ENCODE peak calls at places on chromosome 7, in ten cellular contexts. One of them, this sample, is unnamed.

GRCh38 chr7:154674191-154674590 is 328.7 kb downstream of the PAXIP1 start:
- DNase-seq in activated T-cell treated with anti-CD3 and anti-CD28 coated beads for 1 hour: no peak
- DNase-seq in AG04449: no peak
- DNase-seq in NB4: no peak
- DNase-seq in stimulated activated CD4-positive, alpha-beta T cell treated with anti-CD3 and anti-CD28 coated beads, Interleukin-2, amount 100 ng/mL, for 48 hours: no peak
- DNase-seq in stimulated activated CD8-positive, alpha-beta memory T cell treated with anti-CD3 and anti-CD28 coated beads, Interleukin-15, amount 100 ng/mL, for 4 hours: no peak
- DNase-seq in HAP-1: no peak
- DNase-seq in IMR-90: no peak
- DNase-seq in mesenteric fat pad: no peak
- DNase-seq in HT1080: no peak
- DNase-seq in this sample: no peak

GRCh38 chr7:45609180-45609579 is 35.0 kb downstream of the ADCY1 start:
- DNase-seq in NB4: no peak
- DNase-seq in HT1080: no peak
- DNase-seq in IMR-90: no peak
- DNase-seq in mesenteric fat pad: no peak
- DNase-seq in activated T-cell treated with anti-CD3 and anti-CD28 coated beads for 1 hour: no peak
- DNase-seq in stimulated activated CD8-positive, alpha-beta memory T cell treated with anti-CD3 and anti-CD28 coated beads, Interleukin-15, amount 100 ng/mL, for 4 hours: no peak
- DNase-seq in stimulated activated CD4-positive, alpha-beta T cell treated with anti-CD3 and anti-CD28 coated beads, Interleukin-2, amount 100 ng/mL, for 48 hours: no peak
- DNase-seq in AG04449: no peak
- DNase-seq in HAP-1: no peak
- DNase-seq in this sample: no peak

GRCh38 chr7:31553636-31554035 is 39.7 kb downstream of the ITPRID1 start:
- DNase-seq in mesenteric fat pad: no peak
- DNase-seq in HT1080: no peak
- DNase-seq in HAP-1: no peak
- DNase-seq in stimulated activated CD8-positive, alpha-beta memory T cell treated with anti-CD3 and anti-CD28 coated beads, Interleukin-15, amount 100 ng/mL, for 4 hours: no peak
- DNase-seq in IMR-90: no peak
- DNase-seq in AG04449: no peak
- DNase-seq in NB4: no peak
- DNase-seq in stimulated activated CD4-positive, alpha-beta T cell treated with anti-CD3 and anti-CD28 coated beads, Interleukin-2, amount 100 ng/mL, for 48 hours: no peak
- DNase-seq in activated T-cell treated with anti-CD3 and anti-CD28 coated beads for 1 hour: no peak
- DNase-seq in this sample: no peak

GRCh38 chr7:134886353-134887057 is 99.8 kb upstream of the AGBL3 start:
- DNase-seq in AG04449: no peak
- DNase-seq in IMR-90: peak; percentile 80
- DNase-seq in stimulated activated CD8-positive, alpha-beta memory T cell treated with anti-CD3 and anti-CD28 coated beads, Interleukin-15, amount 100 ng/mL, for 4 hours: no peak
- DNase-seq in NB4: no peak
- DNase-seq in activated T-cell treated with anti-CD3 and anti-CD28 coated beads for 1 hour: no peak
- DNase-seq in HT1080: peak; percentile 63
- DNase-seq in mesenteric fat pad: no peak
- DNase-seq in HAP-1: no peak
- DNase-seq in stimulated activated CD4-positive, alpha-beta T cell treated with anti-CD3 and anti-CD28 coated beads, Interleukin-2, amount 100 ng/mL, for 48 hours: no peak
- DNase-seq in this sample: peak; percentile 74

GRCh38 chr7:81882086-81882485 is 112.2 kb upstream of the HGF start:
- DNase-seq in NB4: no peak
- DNase-seq in activated T-cell treated with anti-CD3 and anti-CD28 coated beads for 1 hour: no peak
- DNase-seq in IMR-90: no peak
- DNase-seq in AG04449: no peak
- DNase-seq in HT1080: no peak
- DNase-seq in HAP-1: no peak
- DNase-seq in mesenteric fat pad: no peak
- DNase-seq in stimulated activated CD8-positive, alpha-beta memory T cell treated with anti-CD3 and anti-CD28 coated beads, Interleukin-15, amount 100 ng/mL, for 4 hours: no peak
- DNase-seq in stimulated activated CD4-positive, alpha-beta T cell treated with anti-CD3 and anti-CD28 coated beads, Interleukin-2, amount 100 ng/mL, for 48 hours: no peak
- DNase-seq in this sample: no peak

GRCh38 chr7:72183835-72184234 is 228.3 kb downstream of the CALN1 start:
- DNase-seq in activated T-cell treated with anti-CD3 and anti-CD28 coated beads for 1 hour: no peak
- DNase-seq in NB4: peak; percentile 57
- DNase-seq in IMR-90: no peak
- DNase-seq in AG04449: no peak
- DNase-seq in mesenteric fat pad: no peak
- DNase-seq in HT1080: no peak
- DNase-seq in stimulated activated CD8-positive, alpha-beta memory T cell treated with anti-CD3 and anti-CD28 coated beads, Interleukin-15, amount 100 ng/mL, for 4 hours: no peak
- DNase-seq in stimulated activated CD4-positive, alpha-beta T cell treated with anti-CD3 and anti-CD28 coated beads, Interleukin-2, amount 100 ng/mL, for 48 hours: no peak
- DNase-seq in HAP-1: peak; percentile 7
- DNase-seq in this sample: no peak

GRCh38 chr7:71535616-71536015 is 403.7 kb downstream of the GALNT17 start:
- DNase-seq in mesenteric fat pad: no peak
- DNase-seq in IMR-90: no peak
- DNase-seq in stimulated activated CD8-positive, alpha-beta memory T cell treated with anti-CD3 and anti-CD28 coated beads, Interleukin-15, amount 100 ng/mL, for 4 hours: no peak
- DNase-seq in NB4: no peak
- DNase-seq in AG04449: no peak
- DNase-seq in stimulated activated CD4-positive, alpha-beta T cell treated with anti-CD3 and anti-CD28 coated beads, Interleukin-2, amount 100 ng/mL, for 48 hours: no peak
- DNase-seq in HT1080: no peak
- DNase-seq in activated T-cell treated with anti-CD3 and anti-CD28 coated beads for 1 hour: no peak
- DNase-seq in HAP-1: no peak
- DNase-seq in this sample: no peak

GRCh38 chr7:46603780-46604725 is 683.0 kb upstream of the IGFBP3 start:
- DNase-seq in stimulated activated CD8-positive, alpha-beta memory T cell treated with anti-CD3 and anti-CD28 coated beads, Interleukin-15, amount 100 ng/mL, for 4 hours: no peak
- DNase-seq in HAP-1: no peak
- DNase-seq in NB4: peak; percentile 42
- DNase-seq in activated T-cell treated with anti-CD3 and anti-CD28 coated beads for 1 hour: no peak
- DNase-seq in IMR-90: peak; percentile 33
- DNase-seq in stimulated activated CD4-positive, alpha-beta T cell treated with anti-CD3 and anti-CD28 coated beads, Interleukin-2, amount 100 ng/mL, for 48 hours: no peak
- DNase-seq in HT1080: no peak
- DNase-seq in AG04449: no peak
- DNase-seq in mesenteric fat pad: no peak
- DNase-seq in this sample: peak; percentile 94

GRCh38 chr7:118863961-118864360 is 639.5 kb downstream of the ANKRD7 start:
- DNase-seq in HAP-1: no peak
- DNase-seq in stimulated activated CD8-positive, alpha-beta memory T cell treated with anti-CD3 and anti-CD28 coated beads, Interleukin-15, amount 100 ng/mL, for 4 hours: no peak
- DNase-seq in activated T-cell treated with anti-CD3 and anti-CD28 coated beads for 1 hour: no peak
- DNase-seq in mesenteric fat pad: no peak
- DNase-seq in HT1080: no peak
- DNase-seq in AG04449: no peak
- DNase-seq in NB4: no peak
- DNase-seq in IMR-90: no peak
- DNase-seq in stimulated activated CD4-positive, alpha-beta T cell treated with anti-CD3 and anti-CD28 coated beads, Interleukin-2, amount 100 ng/mL, for 48 hours: no peak
- DNase-seq in this sample: no peak

GRCh38 chr7:28993371-28993770 is 35.2 kb upstream of the TRIL start:
- DNase-seq in NB4: no peak
- DNase-seq in HAP-1: no peak
- DNase-seq in mesenteric fat pad: no peak
- DNase-seq in stimulated activated CD4-positive, alpha-beta T cell treated with anti-CD3 and anti-CD28 coated beads, Interleukin-2, amount 100 ng/mL, for 48 hours: no peak
- DNase-seq in IMR-90: no peak
- DNase-seq in activated T-cell treated with anti-CD3 and anti-CD28 coated beads for 1 hour: no peak
- DNase-seq in stimulated activated CD8-positive, alpha-beta memory T cell treated with anti-CD3 and anti-CD28 coated beads, Interleukin-15, amount 100 ng/mL, for 4 hours: no peak
- DNase-seq in HT1080: no peak
- DNase-seq in AG04449: no peak
- DNase-seq in this sample: no peak

GRCh38 chr7:4824120-4824775 is 37.6 kb downstream of the PAPOLB start:
- DNase-seq in stimulated activated CD4-positive, alpha-beta T cell treated with anti-CD3 and anti-CD28 coated beads, Interleukin-2, amount 100 ng/mL, for 48 hours: no peak
- DNase-seq in HAP-1: no peak
- DNase-seq in stimulated activated CD8-positive, alpha-beta memory T cell treated with anti-CD3 and anti-CD28 coated beads, Interleukin-15, amount 100 ng/mL, for 4 hours: no peak
- DNase-seq in mesenteric fat pad: no peak
- DNase-seq in activated T-cell treated with anti-CD3 and anti-CD28 coated beads for 1 hour: no peak
- DNase-seq in HT1080: no peak
- DNase-seq in AG04449: no peak
- DNase-seq in IMR-90: peak; percentile 13
- DNase-seq in NB4: no peak
- DNase-seq in this sample: peak; percentile 14

GRCh38 chr7:4751398-4751947 is 23.9 kb upstream of the AP5Z1 start:
- DNase-seq in stimulated activated CD4-positive, alpha-beta T cell treated with anti-CD3 and anti-CD28 coated beads, Interleukin-2, amount 100 ng/mL, for 48 hours: no peak
- DNase-seq in AG04449: no peak
- DNase-seq in IMR-90: no peak
- DNase-seq in mesenteric fat pad: no peak
- DNase-seq in activated T-cell treated with anti-CD3 and anti-CD28 coated beads for 1 hour: no peak
- DNase-seq in stimulated activated CD8-positive, alpha-beta memory T cell treated with anti-CD3 and anti-CD28 coated beads, Interleukin-15, amount 100 ng/mL, for 4 hours: no peak
- DNase-seq in NB4: no peak
- DNase-seq in HAP-1: no peak
- DNase-seq in HT1080: no peak
- DNase-seq in this sample: no peak

GRCh38 chr7:76220185-76221057 is 18.7 kb downstream of the SRRM3 start:
- DNase-seq in NB4: peak; percentile 73
- DNase-seq in AG04449: no peak
- DNase-seq in IMR-90: peak; percentile 30
- DNase-seq in activated T-cell treated with anti-CD3 and anti-CD28 coated beads for 1 hour: no peak
- DNase-seq in HAP-1: peak; percentile 64
- DNase-seq in HT1080: peak; percentile 47
- DNase-seq in stimulated activated CD8-positive, alpha-beta memory T cell treated with anti-CD3 and anti-CD28 coated beads, Interleukin-15, amount 100 ng/mL, for 4 hours: no peak
- DNase-seq in mesenteric fat pad: no peak
- DNase-seq in stimulated activated CD4-positive, alpha-beta T cell treated with anti-CD3 and anti-CD28 coated beads, Interleukin-2, amount 100 ng/mL, for 48 hours: no peak
- DNase-seq in this sample: peak; percentile 68

GRCh38 chr7:1709281-1709680 is 39.2 kb downstream of the ELFN1 start:
- DNase-seq in stimulated activated CD8-positive, alpha-beta memory T cell treated with anti-CD3 and anti-CD28 coated beads, Interleukin-15, amount 100 ng/mL, for 4 hours: no peak
- DNase-seq in IMR-90: no peak
- DNase-seq in stimulated activated CD4-positive, alpha-beta T cell treated with anti-CD3 and anti-CD28 coated beads, Interleukin-2, amount 100 ng/mL, for 48 hours: no peak
- DNase-seq in AG04449: no peak
- DNase-seq in mesenteric fat pad: peak; percentile 74
- DNase-seq in NB4: no peak
- DNase-seq in HT1080: no peak
- DNase-seq in HAP-1: no peak
- DNase-seq in activated T-cell treated with anti-CD3 and anti-CD28 coated beads for 1 hour: no peak
- DNase-seq in this sample: no peak

GRCh38 chr7:98315318-98315993 is 34.0 kb downstream of the BRI3 start:
- DNase-seq in stimulated activated CD4-positive, alpha-beta T cell treated with anti-CD3 and anti-CD28 coated beads, Interleukin-2, amount 100 ng/mL, for 48 hours: no peak
- DNase-seq in HAP-1: no peak
- DNase-seq in HT1080: no peak
- DNase-seq in activated T-cell treated with anti-CD3 and anti-CD28 coated beads for 1 hour: no peak
- DNase-seq in stimulated activated CD8-positive, alpha-beta memory T cell treated with anti-CD3 and anti-CD28 coated beads, Interleukin-15, amount 100 ng/mL, for 4 hours: no peak
- DNase-seq in mesenteric fat pad: no peak
- DNase-seq in NB4: no peak
- DNase-seq in AG04449: no peak
- DNase-seq in IMR-90: no peak
- DNase-seq in this sample: no peak

GRCh38 chr7:36300696-36301350 is 88.8 kb upstream of the ANLN start:
- DNase-seq in activated T-cell treated with anti-CD3 and anti-CD28 coated beads for 1 hour: no peak
- DNase-seq in AG04449: no peak
- DNase-seq in IMR-90: no peak
- DNase-seq in stimulated activated CD4-positive, alpha-beta T cell treated with anti-CD3 and anti-CD28 coated beads, Interleukin-2, amount 100 ng/mL, for 48 hours: no peak
- DNase-seq in HAP-1: no peak
- DNase-seq in mesenteric fat pad: peak; percentile 45
- DNase-seq in HT1080: no peak
- DNase-seq in stimulated activated CD8-positive, alpha-beta memory T cell treated with anti-CD3 and anti-CD28 coated beads, Interleukin-15, amount 100 ng/mL, for 4 hours: no peak
- DNase-seq in NB4: no peak
- DNase-seq in this sample: no peak

GRCh38 chr7:96989859-96990317 is 15.5 kb upstream of the DLX6 start:
- DNase-seq in HAP-1: no peak
- DNase-seq in stimulated activated CD8-positive, alpha-beta memory T cell treated with anti-CD3 and anti-CD28 coated beads, Interleukin-15, amount 100 ng/mL, for 4 hours: no peak
- DNase-seq in activated T-cell treated with anti-CD3 and anti-CD28 coated beads for 1 hour: no peak
- DNase-seq in mesenteric fat pad: no peak
- DNase-seq in stimulated activated CD4-positive, alpha-beta T cell treated with anti-CD3 and anti-CD28 coated beads, Interleukin-2, amount 100 ng/mL, for 48 hours: no peak
- DNase-seq in NB4: no peak
- DNase-seq in IMR-90: no peak
- DNase-seq in AG04449: no peak
- DNase-seq in HT1080: no peak
- DNase-seq in this sample: no peak

GRCh38 chr7:17965600-17965999 is 25.3 kb upstream of the SNX13 start:
- DNase-seq in stimulated activated CD4-positive, alpha-beta T cell treated with anti-CD3 and anti-CD28 coated beads, Interleukin-2, amount 100 ng/mL, for 48 hours: no peak
- DNase-seq in stimulated activated CD8-positive, alpha-beta memory T cell treated with anti-CD3 and anti-CD28 coated beads, Interleukin-15, amount 100 ng/mL, for 4 hours: no peak
- DNase-seq in activated T-cell treated with anti-CD3 and anti-CD28 coated beads for 1 hour: no peak
- DNase-seq in mesenteric fat pad: no peak
- DNase-seq in NB4: no peak
- DNase-seq in HT1080: peak; percentile 74
- DNase-seq in HAP-1: no peak
- DNase-seq in IMR-90: peak; percentile 71
- DNase-seq in AG04449: no peak
- DNase-seq in this sample: no peak

GRCh38 chr7:53446170-53446569 is 410.7 kb downstream of the POM121L12 start:
- DNase-seq in stimulated activated CD8-positive, alpha-beta memory T cell treated with anti-CD3 and anti-CD28 coated beads, Interleukin-15, amount 100 ng/mL, for 4 hours: no peak
- DNase-seq in stimulated activated CD4-positive, alpha-beta T cell treated with anti-CD3 and anti-CD28 coated beads, Interleukin-2, amount 100 ng/mL, for 48 hours: no peak
- DNase-seq in NB4: no peak
- DNase-seq in IMR-90: no peak
- DNase-seq in activated T-cell treated with anti-CD3 and anti-CD28 coated beads for 1 hour: no peak
- DNase-seq in HT1080: no peak
- DNase-seq in AG04449: no peak
- DNase-seq in HAP-1: no peak
- DNase-seq in mesenteric fat pad: no peak
- DNase-seq in this sample: no peak

GRCh38 chr7:94364816-94365215 is 29.9 kb upstream of the COL1A2 start:
- DNase-seq in IMR-90: no peak
- DNase-seq in activated T-cell treated with anti-CD3 and anti-CD28 coated beads for 1 hour: no peak
- DNase-seq in HT1080: no peak
- DNase-seq in mesenteric fat pad: no peak
- DNase-seq in AG04449: no peak
- DNase-seq in NB4: no peak
- DNase-seq in HAP-1: no peak
- DNase-seq in stimulated activated CD8-positive, alpha-beta memory T cell treated with anti-CD3 and anti-CD28 coated beads, Interleukin-15, amount 100 ng/mL, for 4 hours: no peak
- DNase-seq in stimulated activated CD4-positive, alpha-beta T cell treated with anti-CD3 and anti-CD28 coated beads, Interleukin-2, amount 100 ng/mL, for 48 hours: no peak
- DNase-seq in this sample: no peak

GRCh38 chr7:52648903-52649302 is 386.5 kb upstream of the POM121L12 start:
- DNase-seq in HAP-1: no peak
- DNase-seq in mesenteric fat pad: no peak
- DNase-seq in NB4: no peak
- DNase-seq in AG04449: no peak
- DNase-seq in stimulated activated CD8-positive, alpha-beta memory T cell treated with anti-CD3 and anti-CD28 coated beads, Interleukin-15, amount 100 ng/mL, for 4 hours: no peak
- DNase-seq in activated T-cell treated with anti-CD3 and anti-CD28 coated beads for 1 hour: no peak
- DNase-seq in IMR-90: no peak
- DNase-seq in stimulated activated CD4-positive, alpha-beta T cell treated with anti-CD3 and anti-CD28 coated beads, Interleukin-2, amount 100 ng/mL, for 48 hours: no peak
- DNase-seq in HT1080: peak; percentile 51
- DNase-seq in this sample: no peak

GRCh38 chr7:34759477-34760125 is 101.6 kb downstream of the NPSR1 start:
- DNase-seq in stimulated activated CD8-positive, alpha-beta memory T cell treated with anti-CD3 and anti-CD28 coated beads, Interleukin-15, amount 100 ng/mL, for 4 hours: no peak
- DNase-seq in HT1080: peak; percentile 58
- DNase-seq in HAP-1: no peak
- DNase-seq in AG04449: no peak
- DNase-seq in activated T-cell treated with anti-CD3 and anti-CD28 coated beads for 1 hour: no peak
- DNase-seq in IMR-90: peak; percentile 45
- DNase-seq in stimulated activated CD4-positive, alpha-beta T cell treated with anti-CD3 and anti-CD28 coated beads, Interleukin-2, amount 100 ng/mL, for 48 hours: no peak
- DNase-seq in NB4: peak; percentile 51
- DNase-seq in mesenteric fat pad: no peak
- DNase-seq in this sample: no peak

GRCh38 chr7:17700138-17700537 is 240.2 kb downstream of the SNX13 start:
- DNase-seq in HAP-1: no peak
- DNase-seq in HT1080: no peak
- DNase-seq in activated T-cell treated with anti-CD3 and anti-CD28 coated beads for 1 hour: no peak
- DNase-seq in IMR-90: no peak
- DNase-seq in AG04449: no peak
- DNase-seq in mesenteric fat pad: no peak
- DNase-seq in NB4: no peak
- DNase-seq in stimulated activated CD8-positive, alpha-beta memory T cell treated with anti-CD3 and anti-CD28 coated beads, Interleukin-15, amount 100 ng/mL, for 4 hours: no peak
- DNase-seq in stimulated activated CD4-positive, alpha-beta T cell treated with anti-CD3 and anti-CD28 coated beads, Interleukin-2, amount 100 ng/mL, for 48 hours: no peak
- DNase-seq in this sample: no peak

GRCh38 chr7:120996983-120997334 is 8.4 kb downstream of the CPED1 start:
- DNase-seq in HT1080: no peak
- DNase-seq in HAP-1: no peak
- DNase-seq in activated T-cell treated with anti-CD3 and anti-CD28 coated beads for 1 hour: no peak
- DNase-seq in mesenteric fat pad: no peak
- DNase-seq in NB4: peak; percentile 36
- DNase-seq in IMR-90: no peak
- DNase-seq in AG04449: no peak
- DNase-seq in stimulated activated CD4-positive, alpha-beta T cell treated with anti-CD3 and anti-CD28 coated beads, Interleukin-2, amount 100 ng/mL, for 48 hours: no peak
- DNase-seq in stimulated activated CD8-positive, alpha-beta memory T cell treated with anti-CD3 and anti-CD28 coated beads, Interleukin-15, amount 100 ng/mL, for 4 hours: no peak
- DNase-seq in this sample: no peak

GRCh38 chr7:31107106-31108090 is 55.3 kb downstream of the ADCYAP1R1 start:
- DNase-seq in NB4: no peak
- DNase-seq in IMR-90: no peak
- DNase-seq in AG04449: no peak
- DNase-seq in HT1080: no peak
- DNase-seq in stimulated activated CD8-positive, alpha-beta memory T cell treated with anti-CD3 and anti-CD28 coated beads, Interleukin-15, amount 100 ng/mL, for 4 hours: no peak
- DNase-seq in activated T-cell treated with anti-CD3 and anti-CD28 coated beads for 1 hour: no peak
- DNase-seq in HAP-1: no peak
- DNase-seq in stimulated activated CD4-positive, alpha-beta T cell treated with anti-CD3 and anti-CD28 coated beads, Interleukin-2, amount 100 ng/mL, for 48 hours: no peak
- DNase-seq in mesenteric fat pad: peak; percentile 68
- DNase-seq in this sample: no peak

GRCh38 chr7:111162692-111163091 is 71.8 kb downstream of the LRRN3 start:
- DNase-seq in AG04449: no peak
- DNase-seq in stimulated activated CD8-positive, alpha-beta memory T cell treated with anti-CD3 and anti-CD28 coated beads, Interleukin-15, amount 100 ng/mL, for 4 hours: no peak
- DNase-seq in IMR-90: no peak
- DNase-seq in NB4: no peak
- DNase-seq in mesenteric fat pad: no peak
- DNase-seq in activated T-cell treated with anti-CD3 and anti-CD28 coated beads for 1 hour: no peak
- DNase-seq in HT1080: no peak
- DNase-seq in stimulated activated CD4-positive, alpha-beta T cell treated with anti-CD3 and anti-CD28 coated beads, Interleukin-2, amount 100 ng/mL, for 48 hours: no peak
- DNase-seq in HAP-1: no peak
- DNase-seq in this sample: no peak

GRCh38 chr7:54546081-54546985 is 4.2 kb downstream of the VSTM2A start:
- DNase-seq in HAP-1: peak; percentile 43
- DNase-seq in IMR-90: no peak
- DNase-seq in mesenteric fat pad: no peak
- DNase-seq in NB4: no peak
- DNase-seq in stimulated activated CD4-positive, alpha-beta T cell treated with anti-CD3 and anti-CD28 coated beads, Interleukin-2, amount 100 ng/mL, for 48 hours: no peak
- DNase-seq in stimulated activated CD8-positive, alpha-beta memory T cell treated with anti-CD3 and anti-CD28 coated beads, Interleukin-15, amount 100 ng/mL, for 4 hours: no peak
- DNase-seq in AG04449: no peak
- DNase-seq in HT1080: no peak
- DNase-seq in activated T-cell treated with anti-CD3 and anti-CD28 coated beads for 1 hour: no peak
- DNase-seq in this sample: no peak